ENCODE peak calls at places on chromosome 22, in ten cellular contexts. K is thyroid gland; J is RPMI7951; T is adipocyte; L is neural crest cell; N is NAMALWA; A is fibroblast of gingiva; O is CD8-positive, alpha-beta T cell; U is activated CD4-positive, alpha-beta T cell treated with anti-CD3 and anti-CD28 coated beads for 48 hours; I is heart right ventricle. S is an unnamed sample.

GRCh38 chr22:40453676-40454075 is 83.3 kb downstream of the SGSM3 start:
- DNase-seq in I (no peak), A (no peak), J (no peak), K (no peak), T (peak; percentile 36), O (no peak), N (no peak), L (no peak), U (no peak), S (no peak)

GRCh38 chr22:45804986-45805325 is 133.3 kb downstream of the ATXN10 start:
- DNase-seq in O (no peak), J (peak; percentile 95), K (no peak), L (no peak), N (no peak), T (peak; percentile 93), I (no peak), A (peak; percentile 92), U (no peak), S (no peak)

GRCh38 chr22:21948824-21949568 is 3.7 kb downstream of the PPM1F start:
- DNase-seq in A (no peak), N (no peak), T (no peak), L (no peak), J (no peak), I (no peak), O (no peak), U (no peak), K (no peak), S (no peak)

GRCh38 chr22:30205281-30206115 is 41.1 kb downstream of the LIF start:
- DNase-seq in T (peak; percentile 94), K (no peak), U (no peak), O (no peak), I (peak; percentile 52), N (no peak), J (peak; percentile 99), L (no peak), A (peak; percentile 97), S (peak; percentile 73)

GRCh38 chr22:46763051-46763705 is 728 bp downstream of the TBC1D22A start:
- DNase-seq in T (peak; percentile 60), O (no peak), I (peak; percentile 58), K (peak; percentile 46), L (no peak), U (peak; percentile 24), N (peak; percentile 85), A (peak; percentile 37), J (no peak), S (peak; percentile 37)

GRCh38 chr22:50507421-50507990 is at the start of gene LMF2:
- DNase-seq in O (peak; percentile 97), J (no peak), A (no peak), L (peak; percentile 91), K (peak; percentile 87), T (no peak), N (peak; percentile 86), I (peak; percentile 94), U (peak; percentile 94), S (no peak)

GRCh38 chr22:18111759-18112330 is 1.2 kb downstream of the TUBA8 start:
- DNase-seq in L (no peak), U (no peak), K (peak; percentile 73), T (no peak), A (no peak), N (no peak), I (peak; percentile 74), O (no peak), J (no peak), S (no peak)

GRCh38 chr22:36644333-36644757 is 59.2 kb downstream of the CACNG2 start:
- DNase-seq in A (peak; percentile 81), N (peak; percentile 62), L (peak; percentile 54), I (no peak), T (peak; percentile 86), J (peak; percentile 86), K (peak; percentile 51), U (peak; percentile 43), O (no peak), S (peak; percentile 95)

GRCh38 chr22:31244044-31244942 is 32.2 kb downstream of the LIMK2 start:
- DNase-seq in J (peak; percentile 76), K (peak; percentile 45), A (peak; percentile 55), O (no peak), T (peak; percentile 95), I (no peak), L (no peak), U (no peak), N (no peak), S (peak; percentile 84)

GRCh38 chr22:30211124-30211820 is 35.3 kb downstream of the LIF start:
- DNase-seq in I (no peak), J (no peak), K (no peak), A (no peak), T (no peak), L (no peak), U (no peak), N (no peak), O (no peak), S (no peak)

GRCh38 chr22:45848904-45849303 is 128.1 kb downstream of the WNT7B start:
- DNase-seq in L (no peak), N (no peak), I (no peak), U (no peak), T (no peak), O (no peak), K (no peak), A (no peak), J (no peak), S (no peak)

GRCh38 chr22:24510694-24511625 is 15.8 kb downstream of the UPB1 start:
- DNase-seq in U (no peak), K (peak; percentile 40), L (no peak), I (no peak), T (peak; percentile 73), O (no peak), N (peak; percentile 86), J (peak; percentile 72), A (peak; percentile 61), S (peak; percentile 53)

GRCh38 chr22:29157759-29158535 is 47.7 kb upstream of the EMID1 start:
- DNase-seq in L (no peak), N (peak; percentile 37), K (no peak), T (no peak), A (no peak), I (no peak), O (no peak), J (no peak), U (no peak), S (peak; percentile 64)

GRCh38 chr22:24566899-24567511 is 11.2 kb downstream of the SNRPD3 start:
- DNase-seq in N (no peak), K (peak; percentile 48), U (no peak), A (no peak), L (no peak), T (no peak), O (no peak), I (no peak), J (no peak), S (no peak)